ENCODE peak calls at places on chromosomes 13 and 19, in six cellular contexts. D is GM12878, K is IMR-90, H is K562, N is A549, F is HepG2. J is an unnamed sample.
A peak's percentile ranks its signal among the peaks of the same experiment; 100 is the strongest.

GRCh38 chr13:21015284-21015683 is 46.1 kb downstream of the LATS2 start:
- DNase-seq in D (no peak), K (peak; percentile 66), H (no peak), N (no peak), F (no peak), J (no peak)

GRCh38 chr19:1725100-1726064 is 27.9 kb upstream of the ONECUT3 start:
- DNase-seq in D (no peak), K (peak; percentile 28), H (peak; percentile 100), N (peak; percentile 85), F (peak; percentile 25), J (peak; percentile 99)

GRCh38 chr13:94710881-94711560 is 1.3 kb downstream of the SOX21 start:
- DNase-seq in D (no peak), K (no peak), H (peak; percentile 54), N (peak; percentile 55), F (no peak), J (peak; percentile 89)

GRCh38 chr19:2097330-2098327 is 914 bp downstream of the IZUMO4 start:
- DNase-seq in D (no peak), K (no peak), H (no peak), N (no peak), F (no peak), J (no peak)

GRCh38 chr13:30446122-30446500 is 19.6 kb downstream of the HMGB1 start:
- DNase-seq in D (no peak), K (no peak), H (no peak), N (no peak), F (no peak), J (no peak)

GRCh38 chr19:46493236-46494114 is 2.2 kb downstream of the PNMA8B start:
- DNase-seq in D (no peak), K (no peak), H (peak; percentile 24), N (no peak), F (no peak), J (no peak)

GRCh38 chr13:42600943-42601342 is 27.0 kb downstream of the TNFSF11 start:
- DNase-seq in D (no peak), K (no peak), H (no peak), N (no peak), F (no peak), J (no peak)

GRCh38 chr19:43524922-43525835 is 1.8 kb downstream of the ETHE1 start:
- DNase-seq in D (peak; percentile 44), K (peak; percentile 32), H (peak; percentile 3), N (peak; percentile 71), F (peak; percentile 87), J (no peak)

GRCh38 chr19:18157465-18158063 is 4.6 kb downstream of the PIK3R2 start:
- DNase-seq in D (no peak), K (no peak), H (no peak), N (no peak), F (no peak), J (no peak)

GRCh38 chr19:13016245-13016627 is 21.0 kb downstream of the NFIX start:
- DNase-seq in D (no peak), K (no peak), H (peak; percentile 15), N (no peak), F (no peak), J (no peak)

GRCh38 chr13:78604782-78605611 is 1.6 kb upstream of the POU4F1 start:
- DNase-seq in D (no peak), K (peak; percentile 8), H (peak; percentile 36), N (peak; percentile 58), F (peak; percentile 50), J (peak; percentile 83)

GRCh38 chr13:110371550-110372465 is 64.7 kb downstream of the COL4A2 start:
- DNase-seq in D (peak; percentile 40), K (peak; percentile 50), H (no peak), N (no peak), F (no peak), J (no peak)

GRCh38 chr13:24460256-24460655 is 52.3 kb downstream of the PARP4 start:
- DNase-seq in D (no peak), K (no peak), H (no peak), N (no peak), F (no peak), J (no peak)

GRCh38 chr13:46629811-46630413 is 76.9 kb downstream of the LRCH1 start:
- DNase-seq in D (no peak), K (no peak), H (no peak), N (no peak), F (no peak), J (no peak)

GRCh38 chr19:50482271-50482855 is 5.7 kb upstream of the GARIN5A start:
- DNase-seq in D (no peak), K (no peak), H (no peak), N (no peak), F (no peak), J (no peak)

GRCh38 chr19:4487572-4487971 is 15.5 kb downstream of the HDGFL2 start:
- DNase-seq in D (no peak), K (no peak), H (no peak), N (no peak), F (no peak), J (no peak)

GRCh38 chr19:16185925-16186234 is 670 bp downstream of the FAM32A start:
- DNase-seq in D (no peak), K (no peak), H (no peak), N (no peak), F (peak; percentile 39), J (peak; percentile 53)

GRCh38 chr13:19597523-19597922 is 35.9 kb upstream of the MPHOSPH8 start:
- DNase-seq in D (no peak), K (peak; percentile 86), H (no peak), N (no peak), F (no peak), J (no peak)

GRCh38 chr19:38674388-38675133 is 27.1 kb downstream of the ACTN4 start:
- DNase-seq in D (no peak), K (peak; percentile 49), H (no peak), N (no peak), F (no peak), J (no peak)

GRCh38 chr19:18975011-18975410 is 34.0 kb upstream of the HOMER3 start:
- DNase-seq in D (no peak), K (peak; percentile 62), H (no peak), N (no peak), F (no peak), J (no peak)

GRCh38 chr19:15118248-15118647 is 11.0 kb downstream of the SYDE1 start:
- DNase-seq in D (no peak), K (no peak), H (no peak), N (no peak), F (no peak), J (no peak)

GRCh38 chr13:43377955-43378354 is 354.6 kb downstream of the DNAJC15 start:
- DNase-seq in D (no peak), K (peak; percentile 65), H (no peak), N (no peak), F (no peak), J (no peak)

GRCh38 chr13:106612688-106613087 is 44.8 kb upstream of the ARGLU1 start:
- DNase-seq in D (no peak), K (peak; percentile 59), H (no peak), N (no peak), F (no peak), J (no peak)

GRCh38 chr13:29591310-29591709 is 4.2 kb downstream of the SLC7A1 start:
- DNase-seq in D (no peak), K (peak; percentile 58), H (no peak), N (no peak), F (no peak), J (no peak)

GRCh38 chr19:2974342-2974932 is 2.9 kb upstream of the TLE6 start:
- DNase-seq in D (no peak), K (no peak), H (peak; percentile 53), N (no peak), F (no peak), J (no peak)

GRCh38 chr13:61415749-61416148 is at the start of gene PCDH20:
- DNase-seq in D (no peak), K (no peak), H (no peak), N (no peak), F (no peak), J (no peak)

GRCh38 chr19:19460761-19461265 is 54.5 kb downstream of the TSSK6 start:
- DNase-seq in D (no peak), K (peak; percentile 30), H (no peak), N (no peak), F (no peak), J (no peak)

DNA sequence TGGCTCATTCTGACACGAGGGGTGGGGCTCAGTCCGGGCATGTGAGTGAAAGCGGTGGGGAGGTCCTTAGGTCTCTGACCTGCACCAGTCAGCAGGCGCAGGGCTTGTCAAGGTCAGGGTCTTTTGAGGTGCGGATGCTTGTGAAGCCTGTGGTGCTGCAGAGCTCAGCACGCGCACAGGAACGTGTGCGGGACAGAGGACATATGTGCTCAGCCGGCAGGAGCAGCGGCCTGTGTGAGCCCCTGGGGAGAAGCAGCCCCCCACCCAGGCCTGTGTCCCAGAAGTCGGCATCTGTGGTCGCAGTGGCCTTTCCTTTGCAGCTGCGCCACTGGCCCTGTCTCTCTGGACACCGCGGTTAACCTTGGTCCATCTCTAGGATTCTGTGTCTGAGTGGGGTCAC is 30.9 kb downstream of the ATP4B start:
- DNase-seq in D (no peak), K (no peak), H (no peak), N (no peak), F (no peak), J (no peak)
- TF ChIP-seq BHLHE40 in D (no peak), K (no peak), H (no peak), N (no peak), F (no peak), J (no peak)

DNA sequence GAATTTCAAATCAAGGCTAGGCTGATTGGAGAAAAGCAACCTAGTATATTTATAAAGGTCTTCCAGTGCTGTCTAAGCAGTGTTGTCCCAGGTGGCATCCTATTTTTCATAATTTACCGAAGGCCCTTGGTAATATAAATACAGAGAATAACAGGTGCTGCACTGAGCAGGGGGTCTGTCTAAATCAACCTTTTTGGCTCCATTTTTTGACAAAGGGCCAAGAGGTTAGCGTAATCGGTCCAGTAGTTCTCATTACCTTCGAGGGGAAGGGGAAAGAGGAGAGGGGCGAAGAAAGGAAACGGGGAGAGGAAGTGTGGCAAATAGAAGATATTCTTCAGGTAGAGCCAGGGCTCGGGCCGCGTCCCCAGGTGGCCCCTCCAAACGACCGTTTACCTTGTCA is 789 bp upstream of the PAN3 start:
- DNase-seq in D (no peak), K (no peak), H (no peak), N (no peak), F (no peak), J (no peak)
- TF ChIP-seq BHLHE40 in D (no peak), K (no peak), H (no peak), N (no peak), F (no peak), J (no peak)

GRCh38 chr13:104301216-104301975 is 1235.2 kb upstream of the SLC10A2 start:
- DNase-seq in D (no peak), K (peak; percentile 29), H (no peak), N (no peak), F (no peak), J (no peak)
- TF ChIP-seq BHLHE40 in D (no peak), K (no peak), H (no peak), N (no peak), F (no peak), J (no peak)

DNA sequence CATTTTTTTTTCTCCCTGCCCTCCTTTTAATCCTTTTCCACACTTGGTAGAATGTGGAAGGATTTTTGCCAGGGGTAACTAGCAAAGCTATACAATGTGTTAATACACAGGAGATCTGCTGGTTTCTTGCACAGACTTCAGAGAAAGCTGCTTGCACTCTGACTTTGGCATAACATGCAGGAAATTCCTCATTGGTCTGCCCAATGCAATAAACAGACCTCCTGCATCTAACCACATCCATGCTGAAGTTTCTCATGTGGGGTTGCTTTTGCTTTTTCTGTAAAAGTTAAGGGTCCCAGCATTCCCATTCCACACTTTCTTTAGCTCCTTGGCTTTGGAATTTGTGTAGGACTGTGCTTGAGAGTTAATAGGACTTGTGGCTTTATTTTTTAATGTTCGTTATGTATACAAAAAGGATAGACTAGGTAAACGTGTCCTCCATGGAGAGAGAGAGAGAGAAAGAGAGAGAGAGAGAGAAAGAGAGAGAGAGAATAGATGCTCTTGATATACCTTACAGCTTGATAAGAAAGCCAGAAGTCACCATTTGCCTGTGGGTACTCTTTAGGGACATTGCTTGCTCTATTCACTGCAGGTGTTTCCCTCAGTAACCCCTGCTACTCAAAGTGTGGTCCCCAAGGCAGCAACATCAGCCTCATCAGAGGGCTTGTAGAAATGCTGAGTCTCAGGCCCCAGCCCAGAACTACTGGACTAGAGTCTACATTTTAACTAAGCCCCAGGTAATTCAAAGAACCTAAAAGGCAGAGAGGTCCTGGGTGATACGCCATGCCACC is 170.5 kb downstream of the SHISA2 start:
- DNase-seq in D (no peak), K (no peak), H (no peak), N (no peak), F (no peak), J (no peak)
- TF ChIP-seq BHLHE40 in D (no peak), K (no peak), H (no peak), N (no peak), F (no peak), J (no peak)

J was measured in HEK293T.